ENCODE peak calls at places on chromosomes 3 and 15, in eight cellular contexts. T is heart left ventricle, Q is right lobe of liver, X is neuronal stem cell, G is tibial nerve, U is IMR-90, O is transverse colon, A is brain microvascular endothelial cell. P is an unnamed sample. For H3K27me3, the result is how much of the 10 kb centered on the place peaks cover.

GRCh38 chr3:152650177-152650576 is 184.8 kb upstream of the P2RY1 start:
- DNase-seq in T (no peak), Q (peak), X (no peak), G (no peak), U (no peak), O (no peak), A (no peak), P (no peak)

GRCh38 chr3:138440137-138440536 is 5.7 kb downstream of the ESYT3 start:
- DNase-seq in T (peak), Q (no peak), X (no peak), G (no peak), U (no peak), O (no peak), A (no peak), P (no peak)

GRCh38 chr15:57606816-57607215 is 15.1 kb downstream of the MYZAP start:
- DNase-seq in T (no peak), Q (no peak), X (no peak), G (no peak), U (no peak), O (no peak), A (no peak), P (no peak)

GRCh38 chr3:123158330-123158729 is 43.4 kb upstream of the SEC22A start:
- DNase-seq in T (no peak), Q (no peak), X (no peak), G (no peak), U (no peak), O (no peak), A (no peak), P (no peak)

GRCh38 chr3:128800241-128801187 is 74.5 kb downstream of the RAB7A start:
- DNase-seq in T (no peak), Q (no peak), X (no peak), G (no peak), U (no peak), O (no peak), A (no peak), P (no peak)

GRCh38 chr3:72131899-72132298 is 347.0 kb upstream of the PROK2 start:
- DNase-seq in T (no peak), Q (no peak), X (no peak), G (no peak), U (no peak), O (no peak), A (no peak), P (no peak)

GRCh38 chr15:27410986-27411385 is 440.0 kb downstream of the GABRG3 start:
- DNase-seq in T (no peak), Q (no peak), X (no peak), G (no peak), U (no peak), O (no peak), A (no peak), P (no peak)

GRCh38 chr3:46669191-46669999 is 24.1 kb downstream of the ALS2CL start:
- DNase-seq in T (peak), Q (peak), X (no peak), G (no peak), U (no peak), O (peak), A (no peak), P (no peak)

GRCh38 chr3:18660059-18660458 is 234.9 kb upstream of the SATB1 start:
- DNase-seq in T (no peak), Q (no peak), X (no peak), G (no peak), U (no peak), O (no peak), A (no peak), P (no peak)
- H3K4me3 ChIP-seq in T (no peak), Q (no peak), X (no peak), G (no peak), U (no peak), O (no peak), A (no peak), P (no peak)

DNA sequence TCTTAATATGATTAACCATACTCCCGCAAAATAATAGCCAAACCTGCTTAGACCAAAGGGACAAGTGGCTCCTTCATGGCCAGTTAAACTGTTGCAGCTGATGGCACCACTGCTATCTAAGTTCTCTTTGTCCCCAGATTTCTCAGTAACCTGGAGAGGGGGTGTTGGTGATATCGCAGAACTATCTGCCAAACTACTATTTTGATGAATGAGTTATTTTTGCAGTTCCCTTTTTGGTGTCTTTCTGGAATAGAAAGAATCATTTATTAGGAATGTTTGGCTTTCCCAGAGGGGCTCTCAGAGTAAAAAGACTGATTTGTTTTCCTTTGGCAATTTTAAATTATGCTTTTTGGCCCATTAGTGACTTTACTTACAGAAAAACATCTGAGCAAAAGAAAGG is 33.0 kb downstream of the CLEC3B start:
- DNase-seq in T (no peak), Q (no peak), X (no peak), G (no peak), U (no peak), O (no peak), A (no peak), P (no peak)
- H3K27me3 ChIP-seq in T (under half), Q (under half), X (under half), G (under half), U (under half), O (under half), A (under half), P (under half)

DNA sequence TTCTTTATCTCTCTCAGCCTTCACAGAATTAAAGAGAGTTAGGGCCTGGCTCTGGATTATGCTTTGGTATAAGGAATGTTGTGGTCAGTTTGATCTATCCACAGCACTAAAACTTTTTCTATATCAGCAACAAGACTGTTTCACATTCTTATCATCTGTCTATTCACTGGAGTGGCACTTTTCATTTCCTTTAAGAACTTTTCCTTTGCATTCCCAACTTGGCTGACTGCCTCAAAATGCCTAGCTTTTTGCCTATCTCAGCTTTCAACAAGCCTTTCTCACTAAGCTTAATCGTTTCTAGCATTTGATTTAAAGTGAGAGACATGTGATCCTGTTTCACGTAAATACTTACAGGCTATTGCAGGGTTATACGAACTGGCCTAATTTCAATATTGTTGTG is 471.8 kb downstream of the GBE1 start:
- DNase-seq in T (no peak), Q (no peak), X (no peak), G (no peak), U (peak), O (no peak), A (peak), P (no peak)
- H3K27ac ChIP-seq in T (no peak), Q (no peak), X (no peak), G (no peak), U (no peak), O (no peak), A (no peak), P (no peak)

DNA sequence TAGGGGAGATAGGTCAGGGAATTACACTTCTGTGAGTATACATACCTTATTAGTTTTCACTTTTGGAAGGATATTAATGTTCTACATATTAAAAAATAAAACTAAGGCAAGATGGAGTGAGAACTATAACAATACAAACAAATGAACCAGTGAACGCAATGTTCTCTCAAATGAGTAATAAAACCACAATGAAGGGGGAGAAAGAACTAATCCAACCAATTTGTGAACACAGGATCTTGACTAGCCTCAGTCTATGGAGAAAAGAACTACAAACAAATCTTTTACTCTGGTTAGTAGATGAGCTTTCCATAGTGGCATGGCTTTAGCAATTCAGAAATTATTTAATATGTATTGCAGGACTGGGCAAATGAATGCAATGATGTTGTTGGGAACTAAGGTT is 26.9 kb upstream of the ATOSA start:
- DNase-seq in T (no peak), Q (no peak), X (no peak), G (no peak), U (no peak), O (no peak), A (no peak), P (no peak)
- H3K4me3 ChIP-seq in T (no peak), Q (no peak), X (no peak), G (no peak), U (no peak), O (no peak), A (no peak), P (no peak)

P was measured in AG04450.